ENCODE peak calls at places on chromosomes 5 and 9, in nine cellular contexts. One of them, this sample, is unnamed.

GRCh38 chr5:45411971-45412612 is 284.1 kb downstream of the HCN1 start:
- DNase-seq in A549: no peak
- DNase-seq in cardiac fibroblast: no peak
- DNase-seq in ecto neural progenitor cell: no peak
- DNase-seq in fibroblast of pulmonary artery: peak
- DNase-seq in neural progenitor cell: no peak
- DNase-seq in stimulated activated CD8-positive, alpha-beta memory T cell treated with anti-CD3 and anti-CD28 coated beads, Interleukin-15, amount 100 ng/mL, for 24 hours: no peak
- DNase-seq in Ammon's horn: no peak
- DNase-seq in stimulated activated CD4-positive, alpha-beta T cell treated with anti-CD3 and anti-CD28 coated beads, Interleukin-1b, Interleukin-23, amount 100 ng/mL, for 24 hours: no peak
- DNase-seq in this sample: no peak

GRCh38 chr5:423233-423565 is 19.8 kb upstream of the EXOC3 start:
- DNase-seq in fibroblast of pulmonary artery: no peak
- DNase-seq in stimulated activated CD4-positive, alpha-beta T cell treated with anti-CD3 and anti-CD28 coated beads, Interleukin-1b, Interleukin-23, amount 100 ng/mL, for 24 hours: no peak
- DNase-seq in neural progenitor cell: no peak
- DNase-seq in ecto neural progenitor cell: no peak
- DNase-seq in Ammon's horn: no peak
- DNase-seq in stimulated activated CD8-positive, alpha-beta memory T cell treated with anti-CD3 and anti-CD28 coated beads, Interleukin-15, amount 100 ng/mL, for 24 hours: no peak
- DNase-seq in cardiac fibroblast: no peak
- DNase-seq in A549: no peak
- DNase-seq in this sample: no peak

GRCh38 chr9:29044959-29045358 is 1471.7 kb upstream of the C9orf72 start:
- DNase-seq in neural progenitor cell: no peak
- DNase-seq in cardiac fibroblast: peak
- DNase-seq in A549: peak
- DNase-seq in ecto neural progenitor cell: no peak
- DNase-seq in stimulated activated CD8-positive, alpha-beta memory T cell treated with anti-CD3 and anti-CD28 coated beads, Interleukin-15, amount 100 ng/mL, for 24 hours: no peak
- DNase-seq in Ammon's horn: no peak
- DNase-seq in fibroblast of pulmonary artery: peak
- DNase-seq in stimulated activated CD4-positive, alpha-beta T cell treated with anti-CD3 and anti-CD28 coated beads, Interleukin-1b, Interleukin-23, amount 100 ng/mL, for 24 hours: no peak
- DNase-seq in this sample: no peak

GRCh38 chr5:32030226-32030625 is 143.9 kb downstream of the GOLPH3 start:
- DNase-seq in stimulated activated CD8-positive, alpha-beta memory T cell treated with anti-CD3 and anti-CD28 coated beads, Interleukin-15, amount 100 ng/mL, for 24 hours: no peak
- DNase-seq in cardiac fibroblast: no peak
- DNase-seq in A549: no peak
- DNase-seq in stimulated activated CD4-positive, alpha-beta T cell treated with anti-CD3 and anti-CD28 coated beads, Interleukin-1b, Interleukin-23, amount 100 ng/mL, for 24 hours: no peak
- DNase-seq in ecto neural progenitor cell: no peak
- DNase-seq in fibroblast of pulmonary artery: no peak
- DNase-seq in Ammon's horn: no peak
- DNase-seq in neural progenitor cell: no peak
- DNase-seq in this sample: no peak

GRCh38 chr5:153543959-153544470 is 53.5 kb downstream of the GRIA1 start:
- DNase-seq in cardiac fibroblast: no peak
- DNase-seq in A549: no peak
- DNase-seq in stimulated activated CD4-positive, alpha-beta T cell treated with anti-CD3 and anti-CD28 coated beads, Interleukin-1b, Interleukin-23, amount 100 ng/mL, for 24 hours: no peak
- DNase-seq in neural progenitor cell: no peak
- DNase-seq in stimulated activated CD8-positive, alpha-beta memory T cell treated with anti-CD3 and anti-CD28 coated beads, Interleukin-15, amount 100 ng/mL, for 24 hours: no peak
- DNase-seq in Ammon's horn: no peak
- DNase-seq in fibroblast of pulmonary artery: no peak
- DNase-seq in ecto neural progenitor cell: no peak
- DNase-seq in this sample: no peak

GRCh38 chr9:133619791-133620190 is 10.6 kb upstream of the FAM163B start:
- DNase-seq in Ammon's horn: peak
- DNase-seq in A549: no peak
- DNase-seq in cardiac fibroblast: no peak
- DNase-seq in neural progenitor cell: no peak
- DNase-seq in ecto neural progenitor cell: no peak
- DNase-seq in fibroblast of pulmonary artery: no peak
- DNase-seq in stimulated activated CD8-positive, alpha-beta memory T cell treated with anti-CD3 and anti-CD28 coated beads, Interleukin-15, amount 100 ng/mL, for 24 hours: no peak
- DNase-seq in stimulated activated CD4-positive, alpha-beta T cell treated with anti-CD3 and anti-CD28 coated beads, Interleukin-1b, Interleukin-23, amount 100 ng/mL, for 24 hours: peak
- DNase-seq in this sample: no peak

GRCh38 chr9:126754436-126755324 is 50.2 kb upstream of the ZBTB43 start:
- DNase-seq in stimulated activated CD8-positive, alpha-beta memory T cell treated with anti-CD3 and anti-CD28 coated beads, Interleukin-15, amount 100 ng/mL, for 24 hours: no peak
- DNase-seq in neural progenitor cell: no peak
- DNase-seq in A549: no peak
- DNase-seq in Ammon's horn: no peak
- DNase-seq in cardiac fibroblast: no peak
- DNase-seq in ecto neural progenitor cell: no peak
- DNase-seq in fibroblast of pulmonary artery: no peak
- DNase-seq in stimulated activated CD4-positive, alpha-beta T cell treated with anti-CD3 and anti-CD28 coated beads, Interleukin-1b, Interleukin-23, amount 100 ng/mL, for 24 hours: no peak
- DNase-seq in this sample: no peak

GRCh38 chr5:6166698-6167394 is 211.5 kb downstream of the MED10 start:
- DNase-seq in Ammon's horn: no peak
- DNase-seq in stimulated activated CD4-positive, alpha-beta T cell treated with anti-CD3 and anti-CD28 coated beads, Interleukin-1b, Interleukin-23, amount 100 ng/mL, for 24 hours: no peak
- DNase-seq in cardiac fibroblast: no peak
- DNase-seq in A549: no peak
- DNase-seq in fibroblast of pulmonary artery: no peak
- DNase-seq in stimulated activated CD8-positive, alpha-beta memory T cell treated with anti-CD3 and anti-CD28 coated beads, Interleukin-15, amount 100 ng/mL, for 24 hours: no peak
- DNase-seq in neural progenitor cell: no peak
- DNase-seq in ecto neural progenitor cell: no peak
- DNase-seq in this sample: no peak

GRCh38 chr5:30874234-30875034 is 319.1 kb upstream of the CDH6 start:
- DNase-seq in stimulated activated CD4-positive, alpha-beta T cell treated with anti-CD3 and anti-CD28 coated beads, Interleukin-1b, Interleukin-23, amount 100 ng/mL, for 24 hours: no peak
- DNase-seq in stimulated activated CD8-positive, alpha-beta memory T cell treated with anti-CD3 and anti-CD28 coated beads, Interleukin-15, amount 100 ng/mL, for 24 hours: no peak
- DNase-seq in A549: no peak
- DNase-seq in Ammon's horn: no peak
- DNase-seq in ecto neural progenitor cell: no peak
- DNase-seq in cardiac fibroblast: no peak
- DNase-seq in neural progenitor cell: no peak
- DNase-seq in fibroblast of pulmonary artery: no peak
- DNase-seq in this sample: no peak

GRCh38 chr9:137606734-137607138 is 1.2 kb downstream of the ARRDC1 start:
- DNase-seq in fibroblast of pulmonary artery: no peak
- DNase-seq in A549: no peak
- DNase-seq in ecto neural progenitor cell: no peak
- DNase-seq in neural progenitor cell: no peak
- DNase-seq in stimulated activated CD8-positive, alpha-beta memory T cell treated with anti-CD3 and anti-CD28 coated beads, Interleukin-15, amount 100 ng/mL, for 24 hours: no peak
- DNase-seq in cardiac fibroblast: no peak
- DNase-seq in stimulated activated CD4-positive, alpha-beta T cell treated with anti-CD3 and anti-CD28 coated beads, Interleukin-1b, Interleukin-23, amount 100 ng/mL, for 24 hours: no peak
- DNase-seq in Ammon's horn: no peak
- DNase-seq in this sample: no peak

GRCh38 chr9:110444911-110445310 is 107.2 kb upstream of the TXNDC8 start:
- DNase-seq in stimulated activated CD8-positive, alpha-beta memory T cell treated with anti-CD3 and anti-CD28 coated beads, Interleukin-15, amount 100 ng/mL, for 24 hours: no peak
- DNase-seq in Ammon's horn: no peak
- DNase-seq in A549: no peak
- DNase-seq in neural progenitor cell: no peak
- DNase-seq in cardiac fibroblast: peak
- DNase-seq in ecto neural progenitor cell: no peak
- DNase-seq in stimulated activated CD4-positive, alpha-beta T cell treated with anti-CD3 and anti-CD28 coated beads, Interleukin-1b, Interleukin-23, amount 100 ng/mL, for 24 hours: no peak
- DNase-seq in fibroblast of pulmonary artery: peak
- DNase-seq in this sample: no peak

This sample was measured in left lobe of liver.